ENCODE peak calls at places on chromosome 14, in nine cellular contexts. J, M, L, I, H, A, S, G and Z are unnamed samples.

GRCh38 chr14:50003213-50004021 is 110.5 kb downstream of the ARF6 start:
- DNase-seq in J (peak), M (peak), L (peak), I (peak), H (peak), A (no peak), S (peak), G (peak), Z (peak)

GRCh38 chr14:99581371-99581770 is 22.6 kb downstream of the CCDC85C start:
- DNase-seq in J (peak), M (no peak), L (no peak), I (no peak), H (no peak), A (no peak), S (no peak), G (no peak), Z (no peak)

GRCh38 chr14:101249676-101250036 is 311.6 kb upstream of the DIO3 start:
- DNase-seq in J (no peak), M (no peak), L (no peak), I (no peak), H (no peak), A (no peak), S (no peak), G (no peak), Z (no peak)

GRCh38 chr14:59755388-59755787 is 115.2 kb downstream of the RTN1 start:
- DNase-seq in J (no peak), M (no peak), L (no peak), I (no peak), H (no peak), A (no peak), S (no peak), G (no peak), Z (no peak)

GRCh38 chr14:89748004-89748403 is 206.5 kb downstream of the EFCAB11 start:
- DNase-seq in J (no peak), M (no peak), L (no peak), I (peak), H (peak), A (peak), S (peak), G (no peak), Z (peak)

GRCh38 chr14:77257700-77258099 is 13.3 kb downstream of the NGB start:
- DNase-seq in J (no peak), M (no peak), L (no peak), I (no peak), H (no peak), A (no peak), S (no peak), G (no peak), Z (no peak)

GRCh38 chr14:53696217-53696965 is 260.2 kb downstream of the BMP4 start:
- DNase-seq in J (no peak), M (peak), L (no peak), I (peak), H (no peak), A (peak), S (peak), G (no peak), Z (no peak)

GRCh38 chr14:103749860-103750259 is 34.2 kb downstream of the ZFYVE21 start:
- DNase-seq in J (no peak), M (no peak), L (no peak), I (no peak), H (no peak), A (no peak), S (no peak), G (no peak), Z (no peak)

GRCh38 chr14:90561031-90561430 is 164.2 kb downstream of the CALM1 start:
- DNase-seq in J (no peak), M (no peak), L (no peak), I (no peak), H (no peak), A (no peak), S (no peak), G (no peak), Z (no peak)

GRCh38 chr14:103085106-103086091 is 1.4 kb downstream of the LBHD2 start:
- DNase-seq in J (no peak), M (no peak), L (no peak), I (no peak), H (no peak), A (no peak), S (no peak), G (no peak), Z (no peak)

GRCh38 chr14:94921870-94922585 is 152.1 kb upstream of the GSC start:
- DNase-seq in J (no peak), M (no peak), L (no peak), I (no peak), H (no peak), A (no peak), S (no peak), G (no peak), Z (no peak)

GRCh38 chr14:35317820-35318219 is 25.6 kb downstream of the PSMA6 start:
- DNase-seq in J (no peak), M (no peak), L (no peak), I (no peak), H (no peak), A (no peak), S (no peak), G (no peak), Z (no peak)

GRCh38 chr14:34640826-34641225 is 10.9 kb upstream of the SNX6 start:
- DNase-seq in J (no peak), M (peak), L (no peak), I (no peak), H (no peak), A (no peak), S (no peak), G (no peak), Z (no peak)

GRCh38 chr14:90294872-90295271 is 36.9 kb downstream of the NRDE2 start:
- DNase-seq in J (no peak), M (no peak), L (no peak), I (no peak), H (no peak), A (no peak), S (no peak), G (no peak), Z (no peak)

GRCh38 chr14:82354126-82354525 is 820.5 kb upstream of the SEL1L start:
- DNase-seq in J (no peak), M (no peak), L (no peak), I (no peak), H (no peak), A (no peak), S (no peak), G (no peak), Z (no peak)

GRCh38 chr14:75427126-75427481 is 718 bp upstream of the JDP2 start:
- DNase-seq in J (no peak), M (no peak), L (peak), I (no peak), H (no peak), A (no peak), S (no peak), G (no peak), Z (no peak)

GRCh38 chr14:63928744-63929174 is 76.0 kb downstream of the SYNE2 start:
- DNase-seq in J (no peak), M (peak), L (no peak), I (no peak), H (no peak), A (no peak), S (no peak), G (no peak), Z (no peak)

GRCh38 chr14:76007852-76008251 is 22.3 kb downstream of the IFT43 start:
- DNase-seq in J (no peak), M (no peak), L (no peak), I (no peak), H (no peak), A (peak), S (no peak), G (no peak), Z (no peak)

GRCh38 chr14:86357866-86358265 is 827.9 kb downstream of the FLRT2 start:
- DNase-seq in J (no peak), M (no peak), L (no peak), I (no peak), H (no peak), A (no peak), S (no peak), G (no peak), Z (no peak)

GRCh38 chr14:83478741-83479140 is 1945.1 kb upstream of the SEL1L start:
- DNase-seq in J (no peak), M (no peak), L (no peak), I (no peak), H (peak), A (no peak), S (no peak), G (no peak), Z (no peak)

GRCh38 chr14:89351364-89351957 is 65.6 kb downstream of the FOXN3 start:
- DNase-seq in J (no peak), M (peak), L (peak), I (peak), H (no peak), A (no peak), S (no peak), G (no peak), Z (no peak)

GRCh38 chr14:36522347-36522971 is 2.4 kb upstream of the NKX2-1 start:
- DNase-seq in J (peak), M (no peak), L (no peak), I (no peak), H (no peak), A (no peak), S (no peak), G (no peak), Z (no peak)

GRCh38 chr14:94342334-94342934 is 19.3 kb upstream of the SERPINA6 start:
- DNase-seq in J (no peak), M (peak), L (peak), I (peak), H (peak), A (peak), S (peak), G (no peak), Z (peak)

GRCh38 chr14:99572173-99572999 is 31.6 kb downstream of the CCDC85C start:
- DNase-seq in J (no peak), M (no peak), L (peak), I (no peak), H (no peak), A (no peak), S (no peak), G (no peak), Z (no peak)

GRCh38 chr14:103624860-103625259 is 4.2 kb upstream of the KLC1 start:
- DNase-seq in J (no peak), M (peak), L (peak), I (peak), H (peak), A (peak), S (peak), G (no peak), Z (peak)

GRCh38 chr14:91350813-91351507 is 66.7 kb downstream of the CCDC88C start:
- DNase-seq in J (no peak), M (no peak), L (no peak), I (no peak), H (peak), A (peak), S (peak), G (no peak), Z (no peak)

GRCh38 chr14:20667957-20668356 is 16.4 kb upstream of the RNASE4 start:
- DNase-seq in J (no peak), M (no peak), L (no peak), I (no peak), H (no peak), A (no peak), S (no peak), G (peak), Z (no peak)

GRCh38 chr14:73633517-73634332 is 11.1 kb upstream of the DNAL1 start:
- DNase-seq in J (peak), M (peak), L (peak), I (peak), H (peak), A (peak), S (peak), G (peak), Z (peak)

GRCh38 chr14:68723808-68724268 is 69.0 kb downstream of the ZFP36L1 start:
- DNase-seq in J (no peak), M (peak), L (no peak), I (no peak), H (no peak), A (no peak), S (no peak), G (no peak), Z (no peak)

GRCh38 chr14:68792022-68792829 is 641 bp downstream of the ZFP36L1 start:
- DNase-seq in J (no peak), M (peak), L (no peak), I (peak), H (no peak), A (no peak), S (no peak), G (no peak), Z (no peak)

DNA sequence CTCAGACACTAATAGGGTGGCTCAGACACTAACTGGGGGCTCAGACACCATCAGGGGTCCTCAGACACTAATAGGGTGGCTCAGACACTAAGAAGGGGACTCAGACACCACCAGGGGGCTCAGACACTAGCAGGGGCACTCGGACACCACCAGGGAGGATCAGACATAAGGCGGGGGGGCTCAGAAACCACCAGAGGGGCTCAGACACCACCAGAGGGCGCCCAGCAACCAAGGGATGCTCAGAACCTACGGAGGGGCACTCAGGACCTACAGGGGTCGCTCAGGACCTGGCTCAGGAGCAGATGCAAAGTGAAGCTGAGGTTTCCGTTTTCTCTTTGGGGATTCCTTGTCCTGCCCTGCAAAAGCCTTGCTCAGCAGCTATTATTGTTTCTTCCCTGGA is 448.5 kb downstream of the TMEM121 start:
- DNase-seq in J (no peak), M (no peak), L (peak), I (no peak), H (no peak), A (no peak), S (no peak), G (no peak), Z (no peak)
- TF ChIP-seq CTCF in J (no peak), M (no peak), L (no peak), I (no peak), H (no peak), A (no peak), S (no peak), G (no peak), Z (peak)

GRCh38 chr14:80587096-80587724 is 354.3 kb downstream of the CEP128 start:
- DNase-seq in J (no peak), M (peak), L (no peak), I (peak), H (peak), A (peak), S (peak), G (no peak), Z (peak)
- TF ChIP-seq CTCF in J (peak), M (peak), L (peak), I (peak), H (peak), A (peak), S (peak), G (no peak), Z (peak)

GRCh38 chr14:54783660-54784015 is 119.0 kb downstream of the GCH1 start:
- DNase-seq in J (no peak), M (no peak), L (no peak), I (no peak), H (no peak), A (no peak), S (no peak), G (no peak), Z (no peak)

GRCh38 chr14:54784060-54784459 is 118.6 kb downstream of the GCH1 start:
- DNase-seq in J (no peak), M (no peak), L (no peak), I (no peak), H (no peak), A (no peak), S (no peak), G (no peak), Z (no peak)

GRCh38 chr14:54781936-54782802 is 120.5 kb downstream of the GCH1 start:
- DNase-seq in J (no peak), M (no peak), L (no peak), I (peak), H (no peak), A (no peak), S (no peak), G (no peak), Z (no peak)

GRCh38 chr14:54784657-54785056 is 118.0 kb downstream of the GCH1 start:
- DNase-seq in J (no peak), M (no peak), L (no peak), I (no peak), H (no peak), A (no peak), S (no peak), G (no peak), Z (no peak)

DNA sequence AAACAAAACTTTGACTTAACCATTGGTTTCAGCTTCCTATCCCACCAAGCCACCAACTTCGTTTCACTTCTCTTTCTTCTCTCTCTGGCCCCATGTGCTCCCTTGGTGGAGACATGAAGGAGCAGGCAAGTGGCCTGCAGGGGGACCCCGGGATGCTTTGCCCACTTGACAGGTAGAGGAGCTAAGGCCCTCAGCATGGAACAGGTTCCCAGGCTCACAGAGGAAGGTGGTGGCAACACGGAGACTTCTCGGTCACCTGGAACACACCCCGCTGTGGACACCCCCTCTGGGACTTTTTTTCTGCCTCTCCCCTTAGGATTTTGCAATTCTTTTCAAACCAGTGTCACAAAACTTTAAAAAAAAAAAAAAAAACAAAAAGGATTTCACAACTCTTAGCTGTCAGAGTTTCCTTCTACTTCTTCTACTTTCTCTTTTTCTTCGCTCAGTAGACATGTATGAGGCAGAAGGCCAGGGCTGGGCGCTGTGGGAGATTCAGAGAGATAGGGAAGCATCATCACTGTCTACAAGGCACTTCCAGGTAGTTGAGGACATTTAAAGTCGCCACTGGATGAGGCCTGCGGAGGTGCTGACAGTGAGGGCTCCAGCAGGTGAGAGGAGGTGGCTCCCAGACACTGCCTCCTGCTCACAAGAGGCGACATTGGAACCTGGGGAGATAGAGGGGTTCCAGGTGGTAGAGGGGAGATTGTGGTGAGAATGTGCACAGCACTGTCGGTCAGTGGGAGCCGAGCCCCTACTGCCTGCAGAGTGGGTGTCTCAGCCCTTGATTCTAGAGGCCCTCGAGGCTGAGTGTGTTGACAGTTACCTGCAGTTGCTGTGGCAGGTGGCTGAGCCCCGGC is 119.6 kb downstream of the GCH1 start:
- DNase-seq in J (no peak), M (no peak), L (peak), I (no peak), H (no peak), A (no peak), S (no peak), G (peak), Z (no peak)
- TF ChIP-seq CTCF in J (peak), M (no peak), L (no peak), I (no peak), H (peak), A (no peak), S (no peak), G (no peak), Z (peak)

DNA sequence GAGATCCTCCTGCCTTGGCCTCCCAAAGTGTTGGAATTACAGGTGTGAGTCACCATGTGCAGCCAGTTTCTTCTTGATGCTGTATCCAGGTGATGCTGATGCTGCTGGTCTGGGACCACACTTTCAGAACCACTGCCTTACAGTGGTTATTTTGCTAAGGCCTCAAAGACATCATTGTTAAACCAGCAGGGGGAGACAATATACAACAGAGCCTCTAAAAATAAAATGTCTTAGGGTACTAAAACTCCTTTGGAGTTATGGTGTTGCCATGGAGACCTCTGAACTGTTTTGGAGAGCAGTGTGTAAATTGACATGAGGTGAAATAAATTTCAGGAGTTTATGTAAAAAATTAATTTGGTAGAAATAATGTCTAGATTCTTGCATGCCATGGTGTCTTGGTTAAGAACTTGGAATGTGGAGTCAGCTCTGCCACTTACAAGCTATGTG is 1.1 kb upstream of the ARG2 start:
- DNase-seq in J (no peak), M (peak), L (no peak), I (peak), H (peak), A (peak), S (peak), G (no peak), Z (peak)
- TF ChIP-seq CTCF in J (peak), M (peak), L (peak), I (peak), H (peak), A (peak), S (peak), G (peak), Z (peak)

GRCh38 chr14:51258280-51258679 is 18.2 kb downstream of the TMX1 start:
- DNase-seq in J (no peak), M (no peak), L (no peak), I (no peak), H (no peak), A (no peak), S (no peak), G (no peak), Z (no peak)
- TF ChIP-seq CTCF in J (no peak), M (no peak), L (no peak), I (no peak), H (no peak), A (no peak), S (no peak), G (no peak), Z (no peak)